ENCODE peak calls at places on chromosomes 4 and X, in ten cellular contexts. O, Q, T, G, E, K, Y, H, A and J are unnamed samples.

GRCh38 chr4:122346036-122346435 is 32.8 kb upstream of the ADAD1 start:
- DNase-seq in E (no peak), H (no peak), O (no peak), T (no peak), G (no peak), Q (no peak), Y (no peak), K (no peak), A (no peak), J (no peak)

GRCh38 chrX:42732506-42732905 is 45.5 kb downstream of the PPP1R2C start:
- DNase-seq in Y (no peak), O (no peak), Q (no peak), H (no peak), G (peak; percentile 63), E (no peak), A (no peak), K (peak; percentile 6), T (no peak), J (no peak)

GRCh38 chrX:103431316-103431715 is 55.0 kb downstream of the BEX3 start:
- DNase-seq in Y (no peak), E (no peak), H (no peak), O (peak; percentile 5), A (no peak), T (no peak), G (no peak), Q (no peak), K (no peak), J (no peak)

GRCh38 chrX:14362731-14363130 is 166.6 kb upstream of the GLRA2 start:
- DNase-seq in H (no peak), Y (no peak), E (no peak), K (no peak), T (no peak), O (no peak), Q (no peak), G (no peak), A (no peak), J (no peak)

GRCh38 chr4:155757745-155758265 is 1.0 kb upstream of the GUCY1B1 start:
- DNase-seq in O (no peak), G (no peak), H (no peak), T (no peak), Q (no peak), Y (no peak), E (no peak), K (no peak), A (no peak), J (no peak)

GRCh38 chr4:5568931-5569330 is 139.4 kb downstream of the EVC2 start:
- DNase-seq in T (no peak), Y (no peak), E (no peak), H (no peak), O (no peak), Q (no peak), G (no peak), K (no peak), A (no peak), J (no peak)

GRCh38 chr4:118265312-118266144 is 87.3 kb downstream of the PRSS12 start:
- DNase-seq in O (no peak), H (peak; percentile 7), E (peak; percentile 11), Q (no peak), T (no peak), K (no peak), A (peak; percentile 51), G (no peak), Y (no peak), J (peak; percentile 43)

GRCh38 chr4:140858897-140859296 is 102.7 kb upstream of the TBC1D9 start:
- DNase-seq in Y (no peak), G (no peak), H (no peak), K (no peak), A (no peak), E (no peak), T (no peak), O (no peak), Q (no peak), J (no peak)

DNA sequence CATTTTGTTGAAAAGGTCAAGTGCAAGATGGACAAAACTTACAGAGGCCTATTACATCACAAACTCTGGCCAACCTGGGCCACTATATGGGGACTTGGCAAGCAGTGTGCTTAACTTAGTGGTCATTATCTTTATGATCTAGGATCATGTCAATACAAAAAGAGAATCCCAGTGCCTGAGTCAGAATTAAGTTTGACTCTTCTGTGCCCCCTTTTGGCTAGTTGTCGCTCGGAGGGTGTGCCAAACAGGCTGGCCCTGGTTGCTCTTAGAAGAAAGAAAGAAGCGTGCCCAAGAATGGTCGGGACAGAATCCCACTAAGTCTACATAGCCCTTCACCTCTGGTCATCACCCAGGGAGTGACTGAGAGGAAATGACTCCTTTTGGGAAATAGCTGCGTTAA is 100.1 kb downstream of the EIF4E start:
- DNase-seq in K (no peak), Q (no peak), E (no peak), Y (peak; percentile 19), O (peak; percentile 23), T (no peak), G (no peak), A (no peak), H (peak; percentile 3), J (peak; percentile 36)
- TF ChIP-seq POLR2A in K (no peak), Q (no peak), E (no peak), Y (no peak), O (no peak), T (no peak), G (no peak), A (no peak), H (no peak), J (no peak)

GRCh38 chrX:39953027-39953426 is 144.7 kb downstream of the BCOR start:
- DNase-seq in G (no peak), A (no peak), Q (no peak), E (no peak), T (no peak), Y (no peak), H (no peak), O (no peak), K (no peak), J (no peak)

GRCh38 chrX:39956803-39957394 is 140.9 kb downstream of the BCOR start:
- DNase-seq in E (no peak), K (no peak), T (no peak), A (no peak), G (no peak), Y (no peak), H (peak; percentile 28), Q (no peak), O (no peak), J (no peak)

GRCh38 chrX:39955621-39956020 is 142.1 kb downstream of the BCOR start:
- DNase-seq in H (no peak), Q (no peak), K (no peak), O (no peak), Y (no peak), G (no peak), T (no peak), E (no peak), A (no peak), J (no peak)

GRCh38 chrX:39950035-39950688 is 147.6 kb downstream of the BCOR start:
- DNase-seq in T (no peak), Y (no peak), G (no peak), Q (no peak), A (no peak), H (no peak), O (no peak), E (no peak), K (no peak), J (no peak)

GRCh38 chrX:39953879-39954278 is 143.9 kb downstream of the BCOR start:
- DNase-seq in Y (peak; percentile 68), A (peak; percentile 93), G (no peak), K (peak; percentile 47), T (peak; percentile 66), E (no peak), Q (peak; percentile 78), H (peak; percentile 88), O (peak; percentile 88), J (no peak)
- TF ChIP-seq POLR2A in Y (no peak), A (no peak), G (no peak), K (no peak), T (no peak), E (no peak), Q (no peak), H (no peak), O (no peak), J (no peak)

GRCh38 chr4:44446191-44446590 is 2.4 kb downstream of the KCTD8 start:
- DNase-seq in G (no peak), E (no peak), O (no peak), Q (no peak), Y (no peak), A (no peak), T (no peak), H (no peak), K (no peak), J (no peak)

GRCh38 chr4:44448548-44449443 is at the start of gene KCTD8:
- DNase-seq in G (peak; percentile 93), Y (no peak), E (peak; percentile 84), A (peak; percentile 93), K (peak; percentile 73), T (peak; percentile 72), O (peak; percentile 77), Q (peak; percentile 85), H (peak; percentile 71), J (peak; percentile 82)

GRCh38 chr4:44446801-44447562 is 1.6 kb downstream of the KCTD8 start:
- DNase-seq in Q (no peak), T (no peak), A (peak; percentile 33), O (no peak), G (no peak), K (no peak), E (no peak), H (no peak), Y (no peak), J (no peak)

GRCh38 chr4:44447563-44448504 is 775 bp downstream of the KCTD8 start:
- DNase-seq in T (peak; percentile 12), Y (no peak), K (peak; percentile 11), A (peak; percentile 70), G (peak; percentile 57), Q (no peak), E (peak; percentile 22), H (no peak), O (peak; percentile 10), J (peak; percentile 13)
- TF ChIP-seq POLR2A in T (no peak), Y (no peak), K (no peak), A (no peak), G (peak; percentile 13), Q (no peak), E (no peak), H (no peak), O (no peak), J (no peak)

DNA sequence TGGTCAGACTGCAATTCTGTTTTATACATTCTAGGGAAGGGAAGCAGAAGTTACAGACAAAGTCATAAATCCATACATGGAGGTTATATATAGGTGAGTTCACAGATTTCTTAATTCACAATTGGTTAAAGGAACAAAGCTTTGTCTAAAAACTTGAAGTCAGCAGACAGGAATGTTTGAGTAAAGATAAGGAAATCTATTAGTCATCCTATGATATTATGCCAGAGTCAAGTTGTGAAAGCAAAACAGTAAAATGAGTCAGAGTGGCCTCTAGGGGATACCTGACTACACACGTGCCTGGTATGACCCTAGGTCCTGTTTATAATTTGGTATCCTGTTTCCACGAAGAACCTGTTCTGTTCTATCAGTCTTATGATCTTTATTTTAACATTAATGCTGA is 31.5 kb downstream of the ACTRT1 start:
- DNase-seq in Y (no peak), Q (no peak), G (no peak), K (no peak), E (no peak), H (peak; percentile 2), A (no peak), O (peak; percentile 62), T (no peak), J (no peak)
- TF ChIP-seq POLR2A in Y (no peak), Q (no peak), G (no peak), K (no peak), E (no peak), H (no peak), A (no peak), O (no peak), T (no peak), J (no peak)